ENCODE peak calls at places on chromosome 6, in nine cellular contexts. One of them, this sample, is unnamed.
A peak's percentile ranks its signal among the peaks of the same experiment; 100 is the strongest.

GRCh38 chr6:66662196-66662595 is 955.2 kb upstream of the EYS start:
- DNase-seq in stomach: no peak
- DNase-seq in body of pancreas: no peak
- DNase-seq in adipocyte: peak; percentile 49
- DNase-seq in colonic mucosa: no peak
- DNase-seq in neural progenitor cell: peak; percentile 17
- DNase-seq in psoas muscle: no peak
- DNase-seq in esophagus squamous epithelium: no peak
- DNase-seq in OCI-LY7: no peak
- DNase-seq in this sample: no peak

GRCh38 chr6:157224178-157224956 is 99.0 kb downstream of the TMEM242 start:
- DNase-seq in stomach: no peak
- DNase-seq in body of pancreas: no peak
- DNase-seq in adipocyte: no peak
- DNase-seq in colonic mucosa: no peak
- DNase-seq in neural progenitor cell: no peak
- DNase-seq in psoas muscle: no peak
- DNase-seq in esophagus squamous epithelium: no peak
- DNase-seq in OCI-LY7: peak; percentile 39
- DNase-seq in this sample: peak; percentile 53

GRCh38 chr6:2226775-2227174 is 18.6 kb downstream of the GMDS start:
- DNase-seq in stomach: no peak
- DNase-seq in body of pancreas: no peak
- DNase-seq in adipocyte: no peak
- DNase-seq in colonic mucosa: no peak
- DNase-seq in neural progenitor cell: no peak
- DNase-seq in psoas muscle: no peak
- DNase-seq in esophagus squamous epithelium: no peak
- DNase-seq in OCI-LY7: no peak
- DNase-seq in this sample: no peak

GRCh38 chr6:17086469-17086868 is 15.4 kb upstream of the STMND1 start:
- DNase-seq in stomach: peak; percentile 35
- DNase-seq in body of pancreas: peak; percentile 74
- DNase-seq in adipocyte: peak; percentile 93
- DNase-seq in colonic mucosa: peak; percentile 65
- DNase-seq in neural progenitor cell: peak; percentile 59
- DNase-seq in psoas muscle: no peak
- DNase-seq in esophagus squamous epithelium: no peak
- DNase-seq in OCI-LY7: peak; percentile 2
- DNase-seq in this sample: peak; percentile 46

GRCh38 chr6:133568970-133569889 is 319.7 kb upstream of the TCF21 start:
- DNase-seq in stomach: no peak
- DNase-seq in body of pancreas: peak; percentile 21
- DNase-seq in adipocyte: peak; percentile 89
- DNase-seq in colonic mucosa: no peak
- DNase-seq in neural progenitor cell: peak; percentile 75
- DNase-seq in psoas muscle: peak; percentile 16
- DNase-seq in esophagus squamous epithelium: no peak
- DNase-seq in OCI-LY7: peak; percentile 8
- DNase-seq in this sample: peak; percentile 8

GRCh38 chr6:27297857-27298730 is 14.0 kb downstream of the POM121L2 start:
- DNase-seq in stomach: no peak
- DNase-seq in body of pancreas: no peak
- DNase-seq in adipocyte: peak; percentile 38
- DNase-seq in colonic mucosa: no peak
- DNase-seq in neural progenitor cell: peak; percentile 68
- DNase-seq in psoas muscle: no peak
- DNase-seq in esophagus squamous epithelium: no peak
- DNase-seq in OCI-LY7: no peak
- DNase-seq in this sample: no peak

GRCh38 chr6:22142931-22143330 is 153.9 kb downstream of the PRL start:
- DNase-seq in stomach: no peak
- DNase-seq in body of pancreas: no peak
- DNase-seq in adipocyte: no peak
- DNase-seq in colonic mucosa: no peak
- DNase-seq in neural progenitor cell: no peak
- DNase-seq in psoas muscle: no peak
- DNase-seq in esophagus squamous epithelium: no peak
- DNase-seq in OCI-LY7: no peak
- DNase-seq in this sample: no peak

GRCh38 chr6:31575952-31576684 is 753 bp downstream of the TNF start:
- DNase-seq in stomach: no peak
- DNase-seq in body of pancreas: no peak
- DNase-seq in adipocyte: no peak
- DNase-seq in colonic mucosa: no peak
- DNase-seq in neural progenitor cell: no peak
- DNase-seq in psoas muscle: no peak
- DNase-seq in esophagus squamous epithelium: no peak
- DNase-seq in OCI-LY7: peak; percentile 66
- DNase-seq in this sample: no peak

GRCh38 chr6:116220172-116220571 is 33.7 kb downstream of the TSPYL4 start:
- DNase-seq in stomach: no peak
- DNase-seq in body of pancreas: no peak
- DNase-seq in adipocyte: peak; percentile 18
- DNase-seq in colonic mucosa: no peak
- DNase-seq in neural progenitor cell: no peak
- DNase-seq in psoas muscle: no peak
- DNase-seq in esophagus squamous epithelium: no peak
- DNase-seq in OCI-LY7: no peak
- DNase-seq in this sample: peak; percentile 33

GRCh38 chr6:137717074-137718073 is 149.7 kb upstream of the TNFAIP3 start:
- DNase-seq in stomach: no peak
- DNase-seq in body of pancreas: no peak
- DNase-seq in adipocyte: no peak
- DNase-seq in colonic mucosa: no peak
- DNase-seq in neural progenitor cell: no peak
- DNase-seq in psoas muscle: no peak
- DNase-seq in esophagus squamous epithelium: no peak
- DNase-seq in OCI-LY7: no peak
- DNase-seq in this sample: no peak

GRCh38 chr6:45293306-45293705 is 34.8 kb upstream of the RUNX2 start:
- DNase-seq in stomach: no peak
- DNase-seq in body of pancreas: no peak
- DNase-seq in adipocyte: no peak
- DNase-seq in colonic mucosa: no peak
- DNase-seq in neural progenitor cell: no peak
- DNase-seq in psoas muscle: no peak
- DNase-seq in esophagus squamous epithelium: no peak
- DNase-seq in OCI-LY7: no peak
- DNase-seq in this sample: no peak

GRCh38 chr6:156557269-156557885 is 219.8 kb upstream of the ARID1B start:
- DNase-seq in stomach: peak; percentile 62
- DNase-seq in body of pancreas: peak; percentile 78
- DNase-seq in adipocyte: no peak
- DNase-seq in colonic mucosa: no peak
- DNase-seq in neural progenitor cell: peak; percentile 38
- DNase-seq in psoas muscle: no peak
- DNase-seq in esophagus squamous epithelium: no peak
- DNase-seq in OCI-LY7: no peak
- DNase-seq in this sample: no peak

GRCh38 chr6:144767066-144767465 is 481.9 kb downstream of the UTRN start:
- DNase-seq in stomach: no peak
- DNase-seq in body of pancreas: no peak
- DNase-seq in adipocyte: no peak
- DNase-seq in colonic mucosa: no peak
- DNase-seq in neural progenitor cell: no peak
- DNase-seq in psoas muscle: no peak
- DNase-seq in esophagus squamous epithelium: no peak
- DNase-seq in OCI-LY7: no peak
- DNase-seq in this sample: no peak

GRCh38 chr6:137830562-137830961 is 36.5 kb upstream of the TNFAIP3 start:
- DNase-seq in stomach: no peak
- DNase-seq in body of pancreas: no peak
- DNase-seq in adipocyte: no peak
- DNase-seq in colonic mucosa: no peak
- DNase-seq in neural progenitor cell: no peak
- DNase-seq in psoas muscle: no peak
- DNase-seq in esophagus squamous epithelium: no peak
- DNase-seq in OCI-LY7: no peak
- DNase-seq in this sample: no peak

GRCh38 chr6:11398451-11399326 is 138.9 kb upstream of the TMEM170B start:
- DNase-seq in stomach: no peak
- DNase-seq in body of pancreas: no peak
- DNase-seq in adipocyte: peak; percentile 61
- DNase-seq in colonic mucosa: peak; percentile 59
- DNase-seq in neural progenitor cell: no peak
- DNase-seq in psoas muscle: no peak
- DNase-seq in esophagus squamous epithelium: no peak
- DNase-seq in OCI-LY7: no peak
- DNase-seq in this sample: no peak

GRCh38 chr6:2695464-2696095 is 55.1 kb downstream of the MYLK4 start:
- DNase-seq in stomach: no peak
- DNase-seq in body of pancreas: no peak
- DNase-seq in adipocyte: peak; percentile 77
- DNase-seq in colonic mucosa: no peak
- DNase-seq in neural progenitor cell: peak; percentile 9
- DNase-seq in psoas muscle: no peak
- DNase-seq in esophagus squamous epithelium: no peak
- DNase-seq in OCI-LY7: peak; percentile 19
- DNase-seq in this sample: no peak

GRCh38 chr6:26218824-26219223 is 131.6 kb downstream of the HFE start:
- DNase-seq in stomach: no peak
- DNase-seq in body of pancreas: no peak
- DNase-seq in adipocyte: no peak
- DNase-seq in colonic mucosa: no peak
- DNase-seq in neural progenitor cell: no peak
- DNase-seq in psoas muscle: no peak
- DNase-seq in esophagus squamous epithelium: no peak
- DNase-seq in OCI-LY7: peak; percentile 58
- DNase-seq in this sample: no peak

GRCh38 chr6:37173573-37174195 is 3.7 kb downstream of the PIM1 start:
- DNase-seq in stomach: no peak
- DNase-seq in body of pancreas: no peak
- DNase-seq in adipocyte: no peak
- DNase-seq in colonic mucosa: no peak
- DNase-seq in neural progenitor cell: no peak
- DNase-seq in psoas muscle: no peak
- DNase-seq in esophagus squamous epithelium: no peak
- DNase-seq in OCI-LY7: no peak
- DNase-seq in this sample: no peak

DNA sequence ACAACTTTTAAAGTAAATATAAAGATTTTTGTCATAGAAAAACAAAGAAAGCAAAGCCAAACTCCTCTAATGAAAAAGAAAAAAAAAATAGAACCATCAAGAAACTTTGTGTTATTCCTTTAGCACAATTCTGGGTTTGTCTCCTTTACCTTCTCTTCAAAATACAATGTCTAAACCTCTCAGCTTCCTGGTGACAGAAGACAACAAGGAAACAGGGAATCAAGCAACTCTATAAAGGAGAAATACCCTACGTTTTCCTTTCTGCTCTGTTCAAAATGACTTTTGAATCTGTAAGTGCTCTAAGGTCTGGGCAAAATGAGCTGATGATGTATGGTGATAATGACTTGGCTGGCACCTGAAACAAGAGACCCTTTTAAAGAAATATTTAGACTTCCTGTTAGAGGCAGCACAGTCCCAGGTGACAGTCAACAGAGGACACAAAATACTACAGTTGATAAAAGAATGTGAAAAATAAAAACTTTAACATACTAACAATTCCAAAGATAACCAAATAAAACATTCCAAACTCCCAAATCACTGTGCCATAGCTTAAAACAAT is 101.4 kb downstream of the PRDM1 start:
- DNase-seq in stomach: no peak
- DNase-seq in body of pancreas: no peak
- DNase-seq in adipocyte: peak; percentile 24
- DNase-seq in colonic mucosa: no peak
- DNase-seq in neural progenitor cell: no peak
- DNase-seq in psoas muscle: no peak
- DNase-seq in esophagus squamous epithelium: no peak
- DNase-seq in OCI-LY7: peak; percentile 15
- DNase-seq in this sample: no peak
- H3K4me1 ChIP-seq in stomach: no peaks in the 10 kb centered on the region
- H3K4me1 ChIP-seq in body of pancreas: no peaks in the 10 kb centered on the region
- H3K4me1 ChIP-seq in adipocyte: peaks cover 13% of the 10 kb centered on the region
- H3K4me1 ChIP-seq in colonic mucosa: no peaks in the 10 kb centered on the region
- H3K4me1 ChIP-seq in neural progenitor cell: peaks cover 8% of the 10 kb centered on the region
- H3K4me1 ChIP-seq in psoas muscle: no peaks in the 10 kb centered on the region
- H3K4me1 ChIP-seq in esophagus squamous epithelium: peaks cover 14% of the 10 kb centered on the region
- H3K4me1 ChIP-seq in OCI-LY7: peaks cover 15% of the 10 kb centered on the region
- H3K4me1 ChIP-seq in this sample: peaks cover 5% of the 10 kb centered on the region

DNA sequence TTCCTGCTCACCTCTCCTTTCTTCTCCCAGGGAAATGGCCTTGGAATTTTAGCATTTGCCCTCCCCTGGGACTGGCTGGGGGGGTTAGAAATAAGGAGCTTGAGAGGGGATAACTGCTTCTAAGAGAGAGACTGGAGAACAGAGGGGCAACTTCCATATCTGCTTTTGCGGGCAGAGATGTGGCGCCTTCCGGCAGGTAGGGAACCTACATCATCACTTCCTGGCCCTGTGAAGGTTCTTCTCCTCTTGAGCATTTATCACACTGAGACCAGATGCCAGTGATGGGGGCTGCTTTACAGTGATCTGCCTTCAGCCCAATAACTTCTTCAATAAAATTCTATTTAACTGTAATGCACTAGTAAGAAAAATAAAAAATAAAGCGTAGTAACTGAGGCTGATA is 48.1 kb downstream of the TBC1D7 start:
- DNase-seq in stomach: no peak
- DNase-seq in body of pancreas: no peak
- DNase-seq in adipocyte: no peak
- DNase-seq in colonic mucosa: no peak
- DNase-seq in neural progenitor cell: no peak
- DNase-seq in psoas muscle: no peak
- DNase-seq in esophagus squamous epithelium: no peak
- DNase-seq in OCI-LY7: no peak
- DNase-seq in this sample: no peak
- H3K4me1 ChIP-seq in stomach: no peaks in the 10 kb centered on the region
- H3K4me1 ChIP-seq in body of pancreas: no peaks in the 10 kb centered on the region
- H3K4me1 ChIP-seq in adipocyte: peaks cover 10% of the 10 kb centered on the region
- H3K4me1 ChIP-seq in colonic mucosa: no peaks in the 10 kb centered on the region
- H3K4me1 ChIP-seq in neural progenitor cell: no peaks in the 10 kb centered on the region
- H3K4me1 ChIP-seq in psoas muscle: no peaks in the 10 kb centered on the region
- H3K4me1 ChIP-seq in esophagus squamous epithelium: no peaks in the 10 kb centered on the region
- H3K4me1 ChIP-seq in OCI-LY7: peaks cover 43% of the 10 kb centered on the region
- H3K4me1 ChIP-seq in this sample: no peaks in the 10 kb centered on the region

GRCh38 chr6:166566026-166567011 is 20.2 kb downstream of the RAMACL start:
- DNase-seq in stomach: no peak
- DNase-seq in body of pancreas: no peak
- DNase-seq in adipocyte: no peak
- DNase-seq in colonic mucosa: no peak
- DNase-seq in neural progenitor cell: no peak
- DNase-seq in psoas muscle: no peak
- DNase-seq in esophagus squamous epithelium: no peak
- DNase-seq in OCI-LY7: no peak
- DNase-seq in this sample: no peak
- H3K4me1 ChIP-seq in stomach: peaks cover 8% of the 10 kb centered on the region
- H3K4me1 ChIP-seq in body of pancreas: no peaks in the 10 kb centered on the region
- H3K4me1 ChIP-seq in adipocyte: peaks cover 30% of the 10 kb centered on the region
- H3K4me1 ChIP-seq in colonic mucosa: no peaks in the 10 kb centered on the region
- H3K4me1 ChIP-seq in neural progenitor cell: peaks cover 6% of the 10 kb centered on the region
- H3K4me1 ChIP-seq in psoas muscle: peaks cover 56% of the 10 kb centered on the region
- H3K4me1 ChIP-seq in esophagus squamous epithelium: peaks cover 36% of the 10 kb centered on the region
- H3K4me1 ChIP-seq in OCI-LY7: no peaks in the 10 kb centered on the region
- H3K4me1 ChIP-seq in this sample: peaks cover 6% of the 10 kb centered on the region

GRCh38 chr6:85405175-85405852 is 44.6 kb upstream of the NT5E start:
- DNase-seq in stomach: peak; percentile 37
- DNase-seq in body of pancreas: peak; percentile 62
- DNase-seq in adipocyte: peak; percentile 44
- DNase-seq in colonic mucosa: peak; percentile 66
- DNase-seq in neural progenitor cell: no peak
- DNase-seq in psoas muscle: no peak
- DNase-seq in esophagus squamous epithelium: no peak
- DNase-seq in OCI-LY7: no peak
- DNase-seq in this sample: no peak
- H3K4me1 ChIP-seq in stomach: peaks cover 32% of the 10 kb centered on the region
- H3K4me1 ChIP-seq in body of pancreas: peaks cover 52% of the 10 kb centered on the region
- H3K4me1 ChIP-seq in adipocyte: peaks cover 47% of the 10 kb centered on the region
- H3K4me1 ChIP-seq in colonic mucosa: peaks cover 10% of the 10 kb centered on the region
- H3K4me1 ChIP-seq in neural progenitor cell: peaks cover 8% of the 10 kb centered on the region
- H3K4me1 ChIP-seq in psoas muscle: no peaks in the 10 kb centered on the region
- H3K4me1 ChIP-seq in esophagus squamous epithelium: peaks cover 53% of the 10 kb centered on the region
- H3K4me1 ChIP-seq in OCI-LY7: no peaks in the 10 kb centered on the region
- H3K4me1 ChIP-seq in this sample: no peaks in the 10 kb centered on the region

GRCh38 chr6:101120747-101121146 is 239.6 kb upstream of the ASCC3 start:
- DNase-seq in stomach: no peak
- DNase-seq in body of pancreas: no peak
- DNase-seq in adipocyte: no peak
- DNase-seq in colonic mucosa: no peak
- DNase-seq in neural progenitor cell: no peak
- DNase-seq in psoas muscle: no peak
- DNase-seq in esophagus squamous epithelium: no peak
- DNase-seq in OCI-LY7: no peak
- DNase-seq in this sample: no peak
- H3K4me1 ChIP-seq in stomach: no peaks in the 10 kb centered on the region
- H3K4me1 ChIP-seq in body of pancreas: no peaks in the 10 kb centered on the region
- H3K4me1 ChIP-seq in adipocyte: no peaks in the 10 kb centered on the region
- H3K4me1 ChIP-seq in colonic mucosa: no peaks in the 10 kb centered on the region
- H3K4me1 ChIP-seq in neural progenitor cell: peaks cover 8% of the 10 kb centered on the region
- H3K4me1 ChIP-seq in psoas muscle: no peaks in the 10 kb centered on the region
- H3K4me1 ChIP-seq in esophagus squamous epithelium: no peaks in the 10 kb centered on the region
- H3K4me1 ChIP-seq in OCI-LY7: no peaks in the 10 kb centered on the region
- H3K4me1 ChIP-seq in this sample: no peaks in the 10 kb centered on the region

This sample was measured in heart left ventricle.